ENCODE peak calls at places on chromosomes 16 and 17, in ten cellular contexts. Q is fibroblast of pulmonary artery, A is AG10803, H is neural crest cell, M is left lung, Z is pancreas, J is gastrocnemius medialis, U is A673, V is IMR-90, L is stomach. F is an unnamed sample.

GRCh38 chr17:56604691-56605090 is 11.2 kb downstream of the NOG start:
- DNase-seq in Q (no peak), A (peak), H (no peak), M (no peak), Z (no peak), J (no peak), U (no peak), V (no peak), L (no peak), F (no peak)

GRCh38 chr16:50244504-50245416 is 21.6 kb upstream of the ADCY7 start:
- DNase-seq in Q (no peak), A (no peak), H (no peak), M (peak), Z (no peak), J (no peak), U (no peak), V (no peak), L (no peak), F (no peak)

GRCh38 chr16:4402439-4403132 is 13.8 kb downstream of the CORO7 start:
- DNase-seq in Q (peak), A (peak), H (peak), M (peak), Z (peak), J (peak), U (peak), V (peak), L (peak), F (peak)

GRCh38 chr16:46887524-46887854 is 3.3 kb downstream of the GPT2 start:
- DNase-seq in Q (no peak), A (no peak), H (no peak), M (no peak), Z (no peak), J (no peak), U (no peak), V (no peak), L (peak), F (no peak)

GRCh38 chr17:39737761-39738567 is at the start of gene GRB7:
- DNase-seq in Q (no peak), A (no peak), H (no peak), M (peak), Z (peak), J (no peak), U (no peak), V (no peak), L (peak), F (no peak)

GRCh38 chr17:79749958-79750357 is 19.2 kb downstream of the ENPP7 start:
- DNase-seq in Q (no peak), A (no peak), H (no peak), M (peak), Z (no peak), J (no peak), U (no peak), V (no peak), L (no peak), F (no peak)

GRCh38 chr17:82611140-82612058 is 36.8 kb downstream of the WDR45B start:
- DNase-seq in Q (peak), A (peak), H (no peak), M (peak), Z (no peak), J (no peak), U (peak), V (peak), L (no peak), F (no peak)

GRCh38 chr17:39735882-39736281 is 1.9 kb upstream of the GRB7 start:
- DNase-seq in Q (no peak), A (no peak), H (no peak), M (no peak), Z (no peak), J (no peak), U (no peak), V (no peak), L (no peak), F (no peak)

GRCh38 chr16:75292691-75293090 is 41.3 kb upstream of the BCAR1 start:
- DNase-seq in Q (no peak), A (no peak), H (no peak), M (no peak), Z (no peak), J (no peak), U (no peak), V (no peak), L (no peak), F (no peak)

GRCh38 chr16:22375117-22375962 is 921 bp upstream of the CDR2 start:
- DNase-seq in Q (no peak), A (no peak), H (no peak), M (no peak), Z (no peak), J (no peak), U (no peak), V (no peak), L (no peak), F (no peak)

GRCh38 chr17:42248351-42249179 is 27.6 kb downstream of the STAT5B start:
- DNase-seq in Q (peak), A (peak), H (peak), M (no peak), Z (peak), J (peak), U (no peak), V (peak), L (peak), F (no peak)

GRCh38 chr16:77842468-77842867 is 54.1 kb downstream of the VAT1L start:
- DNase-seq in Q (no peak), A (no peak), H (no peak), M (no peak), Z (no peak), J (no peak), U (no peak), V (no peak), L (no peak), F (no peak)

GRCh38 chr16:83205896-83206295 is 579.1 kb downstream of the CDH13 start:
- DNase-seq in Q (no peak), A (peak), H (no peak), M (no peak), Z (no peak), J (no peak), U (no peak), V (no peak), L (no peak), F (no peak)

GRCh38 chr16:11581677-11582076 is 5.0 kb downstream of the LITAF start:
- DNase-seq in Q (no peak), A (no peak), H (no peak), M (no peak), Z (no peak), J (no peak), U (no peak), V (no peak), L (no peak), F (no peak)

GRCh38 chr16:88681084-88681680 is 5.1 kb downstream of the SNAI3 start:
- DNase-seq in Q (no peak), A (no peak), H (no peak), M (peak), Z (peak), J (no peak), U (no peak), V (no peak), L (peak), F (no peak)

GRCh38 chr16:1763521-1764511 is 7.5 kb downstream of the NME3 start:
- DNase-seq in Q (no peak), A (no peak), H (peak), M (no peak), Z (no peak), J (no peak), U (peak), V (no peak), L (no peak), F (no peak)

GRCh38 chr17:42609182-42609813 is at the start of the genes RETREG3 and TUBG1:
- DNase-seq in Q (peak), A (peak), H (peak), M (peak), Z (peak), J (peak), U (peak), V (peak), L (peak), F (peak)

GRCh38 chr17:4161560-4162221 is 18.7 kb downstream of the CYB5D2 start:
- DNase-seq in Q (peak), A (peak), H (no peak), M (no peak), Z (no peak), J (no peak), U (no peak), V (no peak), L (no peak), F (no peak)

GRCh38 chr16:24635900-24636610 is 93.4 kb upstream of the TNRC6A start:
- DNase-seq in Q (peak), A (peak), H (no peak), M (no peak), Z (peak), J (peak), U (peak), V (peak), L (peak), F (peak)

GRCh38 chr17:41771389-41772206 is 14.9 kb downstream of the JUP start:
- DNase-seq in Q (no peak), A (no peak), H (no peak), M (peak), Z (no peak), J (no peak), U (no peak), V (no peak), L (no peak), F (no peak)

GRCh38 chr16:81784042-81784785 is 5.1 kb downstream of the PLCG2 start:
- DNase-seq in Q (no peak), A (no peak), H (no peak), M (no peak), Z (no peak), J (no peak), U (no peak), V (no peak), L (no peak), F (no peak)

GRCh38 chr16:813204-813915 is 12.8 kb upstream of the GNG13 start:
- DNase-seq in Q (peak), A (peak), H (peak), M (no peak), Z (no peak), J (no peak), U (peak), V (peak), L (no peak), F (no peak)

GRCh38 chr17:7932949-7933348 is 943 bp downstream of the CNTROB start:
- DNase-seq in Q (peak), A (peak), H (peak), M (peak), Z (no peak), J (no peak), U (peak), V (peak), L (peak), F (no peak)
- TF ChIP-seq CTCF in Q (peak), A (peak), H (peak), M (no peak), Z (no peak), J (no peak), U (no peak), V (peak), L (no peak), F (no peak)

GRCh38 chr17:46000292-46000691 is 1.2 kb downstream of the STH start:
- DNase-seq in Q (no peak), A (no peak), H (no peak), M (no peak), Z (no peak), J (no peak), U (no peak), V (no peak), L (no peak), F (no peak)

GRCh38 chr17:46000757-46001156 is 1.7 kb downstream of the STH start:
- DNase-seq in Q (no peak), A (no peak), H (no peak), M (no peak), Z (no peak), J (no peak), U (no peak), V (no peak), L (no peak), F (no peak)

GRCh38 chr17:45999900-46000290 is 845 bp downstream of the STH start:
- DNase-seq in Q (no peak), A (no peak), H (no peak), M (no peak), Z (no peak), J (no peak), U (no peak), V (no peak), L (no peak), F (no peak)

GRCh38 chr17:45997624-45998023 is 1.4 kb upstream of the STH start:
- DNase-seq in Q (peak), A (peak), H (no peak), M (no peak), Z (no peak), J (no peak), U (no peak), V (peak), L (no peak), F (no peak)

GRCh38 chr17:45998987-45999899 is at the start of gene STH:
- DNase-seq in Q (no peak), A (no peak), H (no peak), M (no peak), Z (no peak), J (no peak), U (no peak), V (no peak), L (no peak), F (no peak)
- TF ChIP-seq CTCF in Q (no peak), A (no peak), H (no peak), M (no peak), Z (no peak), J (no peak), U (no peak), V (no peak), L (no peak), F (no peak)

GRCh38 chr17:6046431-6046830 is 23.7 kb upstream of the WSCD1 start:
- DNase-seq in Q (no peak), A (no peak), H (no peak), M (no peak), Z (no peak), J (no peak), U (no peak), V (no peak), L (no peak), F (no peak)

GRCh38 chr17:6044261-6044660 is 25.9 kb upstream of the WSCD1 start:
- DNase-seq in Q (no peak), A (no peak), H (no peak), M (no peak), Z (no peak), J (no peak), U (no peak), V (no peak), L (no peak), F (no peak)

GRCh38 chr17:6047966-6048365 is 22.2 kb upstream of the WSCD1 start:
- DNase-seq in Q (no peak), A (peak), H (no peak), M (no peak), Z (no peak), J (no peak), U (no peak), V (no peak), L (no peak), F (no peak)

GRCh38 chr17:6043405-6043804 is 26.8 kb upstream of the WSCD1 start:
- DNase-seq in Q (no peak), A (no peak), H (no peak), M (no peak), Z (no peak), J (no peak), U (no peak), V (no peak), L (no peak), F (no peak)

DNA sequence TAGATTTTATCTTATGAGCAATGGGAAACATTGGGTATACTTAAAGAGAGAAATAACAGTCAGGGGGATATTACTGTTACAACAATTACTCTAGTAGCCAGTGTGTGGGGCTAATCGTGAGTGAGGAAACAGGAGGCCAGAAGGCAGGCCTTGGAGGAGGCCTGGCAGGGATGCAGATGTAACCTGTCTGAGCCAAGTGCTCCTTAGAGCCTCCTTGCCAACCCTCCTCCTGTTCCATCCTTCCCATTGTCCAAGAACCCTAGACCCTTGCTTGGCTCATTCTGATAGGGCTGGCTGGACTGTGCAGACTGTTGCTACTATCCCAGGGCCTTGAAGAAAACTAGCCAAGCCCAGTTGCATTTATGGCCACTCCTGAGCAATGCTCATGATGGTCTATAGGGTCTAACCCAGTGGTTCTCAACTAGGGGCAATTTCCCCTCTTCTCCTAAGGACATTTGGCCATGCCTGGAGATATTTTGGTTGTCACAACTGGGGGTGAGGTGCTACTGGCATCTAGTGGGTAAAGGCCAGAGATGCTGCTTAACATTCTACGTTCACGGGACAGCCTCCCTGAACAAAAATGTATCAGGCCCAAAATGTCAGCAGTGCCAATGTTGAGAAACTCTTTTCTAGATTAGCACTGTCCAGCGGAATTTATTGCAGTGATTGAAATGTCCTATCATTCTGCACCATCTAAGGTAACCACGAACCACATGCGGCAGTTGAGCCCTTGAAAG is 24.4 kb upstream of the WSCD1 start:
- DNase-seq in Q (no peak), A (no peak), H (no peak), M (no peak), Z (no peak), J (no peak), U (no peak), V (no peak), L (no peak), F (no peak)
- TF ChIP-seq CTCF in Q (no peak), A (no peak), H (no peak), M (no peak), Z (no peak), J (no peak), U (no peak), V (no peak), L (no peak), F (no peak)

GRCh38 chr17:66171692-66172091 is 20.2 kb downstream of the CEP112 start:
- DNase-seq in Q (no peak), A (no peak), H (no peak), M (no peak), Z (no peak), J (no peak), U (no peak), V (no peak), L (no peak), F (no peak)

GRCh38 chr17:66171172-66171571 is 20.8 kb downstream of the CEP112 start:
- DNase-seq in Q (no peak), A (no peak), H (no peak), M (no peak), Z (no peak), J (no peak), U (no peak), V (no peak), L (no peak), F (no peak)

GRCh38 chr17:66169839-66170238 is 22.1 kb downstream of the CEP112 start:
- DNase-seq in Q (no peak), A (peak), H (no peak), M (no peak), Z (no peak), J (no peak), U (no peak), V (no peak), L (no peak), F (no peak)

GRCh38 chr17:66172706-66173223 is 19.2 kb downstream of the CEP112 start:
- DNase-seq in Q (no peak), A (no peak), H (no peak), M (no peak), Z (no peak), J (no peak), U (no peak), V (no peak), L (no peak), F (no peak)

DNA sequence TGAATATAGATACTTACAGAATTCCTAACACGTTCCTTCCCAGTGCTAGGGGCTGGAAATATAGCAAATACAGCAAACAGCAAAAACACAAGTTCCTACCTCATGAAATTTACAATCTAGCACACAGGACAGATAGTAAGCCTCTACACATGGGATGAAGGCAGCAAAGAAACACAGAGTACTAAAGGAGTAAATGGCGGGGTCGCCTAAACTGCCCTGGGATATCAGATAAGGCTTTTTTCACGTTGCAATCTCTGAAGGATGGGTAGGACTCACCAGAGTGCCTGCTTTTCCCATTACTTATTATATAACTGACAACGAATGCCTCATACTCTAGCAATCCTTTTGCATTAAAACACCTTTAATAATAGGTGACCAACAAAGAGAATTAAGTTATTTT is 19.8 kb downstream of the CEP112 start:
- DNase-seq in Q (no peak), A (no peak), H (no peak), M (no peak), Z (no peak), J (no peak), U (no peak), V (no peak), L (no peak), F (no peak)
- TF ChIP-seq CTCF in Q (no peak), A (no peak), H (no peak), M (no peak), Z (no peak), J (no peak), U (no peak), V (no peak), L (no peak), F (no peak)

GRCh38 chr17:386145-386876 is 33.7 kb upstream of the RPH3AL start:
- DNase-seq in Q (peak), A (peak), H (peak), M (peak), Z (peak), J (no peak), U (peak), V (no peak), L (peak), F (peak)
- TF ChIP-seq CTCF in Q (no peak), A (peak), H (peak), M (peak), Z (peak), J (peak), U (peak), V (peak), L (no peak), F (peak)

GRCh38 chr17:70969540-70970034 is 800.3 kb downstream of the KCNJ2 start:
- DNase-seq in Q (no peak), A (no peak), H (no peak), M (no peak), Z (no peak), J (no peak), U (no peak), V (no peak), L (no peak), F (no peak)
- TF ChIP-seq CTCF in Q (no peak), A (no peak), H (no peak), M (no peak), Z (no peak), J (no peak), U (no peak), V (no peak), L (no peak), F (no peak)

DNA sequence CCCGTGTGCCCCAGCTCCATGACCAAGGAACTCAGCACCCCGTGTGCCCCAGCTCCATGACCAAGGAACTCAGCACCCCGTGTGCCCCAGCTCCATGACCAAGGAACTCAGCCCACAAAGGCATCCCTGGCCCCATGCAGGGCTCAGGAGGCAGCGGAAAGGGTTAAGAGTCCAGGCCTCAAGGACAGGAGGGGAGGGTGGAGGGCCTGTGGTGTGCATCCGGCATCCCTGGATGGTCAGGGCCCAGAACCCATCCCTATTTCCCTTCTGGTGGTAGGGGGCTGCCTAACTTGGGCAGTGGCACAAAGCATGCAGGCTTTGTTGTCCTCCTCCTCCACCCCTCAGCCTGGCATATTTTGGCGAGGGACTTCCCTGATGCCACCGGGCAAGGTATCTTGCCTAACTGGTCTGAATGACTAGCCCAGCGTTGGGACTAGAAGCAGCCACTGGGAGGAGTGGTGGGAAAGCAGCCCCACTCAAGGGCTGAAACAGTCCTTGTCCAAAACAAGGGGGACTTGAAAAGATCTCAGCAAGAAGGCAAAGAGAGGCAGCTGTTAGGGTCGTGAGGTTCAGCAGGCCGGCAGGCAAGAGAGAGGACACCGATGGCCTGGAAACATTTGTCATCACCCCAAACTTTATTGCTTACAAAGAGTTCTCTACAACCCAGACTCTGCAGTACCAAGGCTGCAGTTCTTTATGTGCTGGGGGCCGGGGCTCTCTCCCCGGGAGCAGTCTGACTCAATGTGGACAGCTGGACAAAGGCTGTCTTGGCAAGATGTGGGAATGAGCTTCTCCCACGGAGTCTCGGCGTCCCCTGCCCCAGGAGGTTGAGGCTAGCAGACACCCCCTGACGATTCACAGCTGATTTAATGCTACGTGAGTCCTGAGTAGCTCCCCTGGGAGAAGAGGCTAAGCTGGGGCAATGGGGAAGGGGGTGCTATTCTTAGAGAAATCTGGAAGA is 902 bp upstream of the SPATA32 start:
- DNase-seq in Q (peak), A (peak), H (no peak), M (no peak), Z (no peak), J (peak), U (no peak), V (peak), L (no peak), F (no peak)
- TF ChIP-seq CTCF in Q (peak), A (peak), H (no peak), M (no peak), Z (no peak), J (no peak), U (no peak), V (no peak), L (no peak), F (no peak)